ENCODE peak calls at places on chromosomes 13 and 19, in four cellular contexts. L, A, B and W are unnamed samples.

GRCh38 chr13:34290661-34291060 is 472.7 kb downstream of the RFC3 start:
- DNase-seq in L (no peak), A (no peak), B (no peak), W (no peak)

GRCh38 chr19:43606569-43607229 is 5.2 kb upstream of the SRRM5 start:
- DNase-seq in L (no peak), A (no peak), B (no peak), W (no peak)

GRCh38 chr19:22428299-22428913 is 6.3 kb upstream of the ZNF98 start:
- DNase-seq in L (no peak), A (no peak), B (no peak), W (no peak)

GRCh38 chr19:45444318-45445041 is 20.8 kb upstream of the ERCC1 start:
- DNase-seq in L (no peak), A (peak; percentile 95), B (peak; percentile 96), W (peak; percentile 91)

GRCh38 chr19:33282036-33282686 is 20.2 kb downstream of the CEBPA start:
- DNase-seq in L (no peak), A (peak; percentile 29), B (no peak), W (no peak)

GRCh38 chr13:97142452-97142851 is 79.7 kb upstream of the MBNL2 start:
- DNase-seq in L (peak; percentile 78), A (no peak), B (peak; percentile 77), W (no peak)

GRCh38 chr19:46181386-46181774 is 33.3 kb downstream of the IGFL2 start:
- DNase-seq in L (no peak), A (no peak), B (no peak), W (no peak)

GRCh38 chr13:40568672-40569350 is 97.6 kb downstream of the FOXO1 start:
- DNase-seq in L (no peak), A (no peak), B (no peak), W (no peak)

GRCh38 chr13:23673354-23673753 is 103.1 kb downstream of the TNFRSF19 start:
- DNase-seq in L (no peak), A (peak; percentile 49), B (no peak), W (no peak)

GRCh38 chr19:34150558-34150957 is 21.7 kb upstream of the LSM14A start:
- DNase-seq in L (no peak), A (no peak), B (no peak), W (no peak)

GRCh38 chr19:3057275-3057714 is 5.0 kb downstream of the TLE5 start:
- DNase-seq in L (no peak), A (peak; percentile 87), B (peak; percentile 95), W (no peak)

DNA sequence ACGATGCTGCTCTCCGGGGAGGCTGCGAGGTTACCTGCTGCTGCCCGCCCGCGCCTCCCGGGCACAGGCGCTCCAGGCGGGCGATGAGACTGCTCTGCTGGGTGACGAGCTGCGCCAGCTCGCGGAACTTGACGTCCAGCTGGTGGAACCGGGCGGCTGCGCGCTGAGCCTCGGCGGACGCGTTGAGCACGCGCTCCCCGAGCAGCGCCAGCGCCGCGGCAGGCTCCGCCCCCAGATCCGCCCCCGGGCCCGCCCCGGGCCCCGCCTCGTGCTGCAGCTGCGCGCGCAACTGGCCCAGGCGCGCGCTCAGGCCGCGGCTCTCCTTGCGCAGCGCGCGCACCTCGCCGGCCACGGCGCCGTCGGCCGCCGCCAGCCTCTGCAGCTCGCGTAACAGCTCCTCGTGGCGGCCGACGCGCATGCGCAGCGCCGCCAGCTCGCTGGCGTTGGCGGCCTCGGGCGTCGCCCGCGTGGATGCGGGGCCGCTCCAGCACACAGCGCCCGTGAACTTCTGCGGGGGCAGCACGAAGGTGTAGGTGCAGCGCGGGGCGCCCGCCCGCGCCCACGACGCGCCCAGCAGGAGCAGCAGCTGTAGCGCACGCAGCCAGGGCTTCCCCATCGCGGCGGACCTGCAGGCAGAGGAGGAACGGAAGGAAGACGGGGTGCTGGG is 6.4 kb downstream of the ANGPTL6 start:
- DNase-seq in L (peak; percentile 75), A (peak; percentile 65), B (peak; percentile 95), W (peak; percentile 95)
- TF ChIP-seq POLR2A in L (peak; percentile 66), A (peak; percentile 41), B (peak; percentile 55), W (peak; percentile 71)

GRCh38 chr19:41449079-41449864 is 6.3 kb downstream of the ERICH4 start:
- DNase-seq in L (peak; percentile 56), A (peak; percentile 79), B (peak; percentile 86), W (peak; percentile 61)
- TF ChIP-seq POLR2A in L (no peak), A (no peak), B (no peak), W (no peak)

DNA sequence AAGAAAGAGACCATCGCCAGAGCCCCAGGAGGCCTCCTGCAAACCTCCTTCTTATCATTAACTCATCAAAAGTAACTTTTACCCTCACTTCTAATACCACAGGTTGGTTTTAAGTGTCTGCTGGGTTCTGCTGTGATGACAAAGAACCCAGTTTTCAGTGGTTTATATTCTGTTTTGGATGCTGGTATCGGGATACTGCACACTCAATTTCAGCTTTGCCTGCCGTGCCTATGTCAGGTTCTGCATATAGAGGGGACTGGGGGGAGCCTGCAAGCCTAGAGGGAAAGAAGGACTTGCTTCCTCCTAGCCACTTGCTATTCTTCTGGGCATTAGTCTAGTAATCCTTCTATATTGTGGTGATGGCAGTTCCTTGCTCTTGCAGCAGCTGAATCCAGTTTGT is 242.4 kb downstream of the KCNRG start:
- DNase-seq in L (no peak), A (no peak), B (no peak), W (no peak)
- TF ChIP-seq POLR2A in L (no peak), A (no peak), B (no peak), W (no peak)

DNA sequence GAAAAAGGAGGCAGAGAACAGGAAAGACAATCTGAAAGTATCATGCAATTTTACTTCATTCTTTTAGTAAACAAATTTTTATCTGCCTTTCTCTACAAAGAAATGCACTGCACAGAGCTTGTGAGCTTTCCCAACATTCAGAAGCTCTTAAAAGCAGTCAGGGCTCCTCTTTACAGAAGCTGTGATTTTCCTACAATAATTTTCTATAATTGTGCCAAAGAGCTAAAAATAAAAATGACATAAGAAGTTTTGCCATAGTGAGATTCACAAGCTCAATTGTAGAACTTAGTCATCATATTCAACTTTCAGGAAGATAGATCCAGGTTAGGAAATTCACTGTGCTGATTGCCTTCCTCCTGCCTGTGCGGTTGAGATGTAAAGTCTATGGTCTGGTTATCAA is 341.4 kb downstream of the PCDH9 start:
- DNase-seq in L (no peak), A (no peak), B (no peak), W (no peak)
- TF ChIP-seq POLR2A in L (no peak), A (no peak), B (no peak), W (no peak)

GRCh38 chr19:41530761-41531301 is 45.1 kb upstream of the CEACAM21 start:
- DNase-seq in L (no peak), A (no peak), B (peak; percentile 65), W (no peak)

GRCh38 chr19:41533691-41534090 is 42.3 kb upstream of the CEACAM21 start:
- DNase-seq in L (no peak), A (no peak), B (no peak), W (no peak)

GRCh38 chr19:41530184-41530534 is 45.8 kb upstream of the CEACAM21 start:
- DNase-seq in L (no peak), A (no peak), B (no peak), W (no peak)

GRCh38 chr19:41532526-41532925 is 43.4 kb upstream of the CEACAM21 start:
- DNase-seq in L (no peak), A (no peak), B (no peak), W (no peak)

DNA sequence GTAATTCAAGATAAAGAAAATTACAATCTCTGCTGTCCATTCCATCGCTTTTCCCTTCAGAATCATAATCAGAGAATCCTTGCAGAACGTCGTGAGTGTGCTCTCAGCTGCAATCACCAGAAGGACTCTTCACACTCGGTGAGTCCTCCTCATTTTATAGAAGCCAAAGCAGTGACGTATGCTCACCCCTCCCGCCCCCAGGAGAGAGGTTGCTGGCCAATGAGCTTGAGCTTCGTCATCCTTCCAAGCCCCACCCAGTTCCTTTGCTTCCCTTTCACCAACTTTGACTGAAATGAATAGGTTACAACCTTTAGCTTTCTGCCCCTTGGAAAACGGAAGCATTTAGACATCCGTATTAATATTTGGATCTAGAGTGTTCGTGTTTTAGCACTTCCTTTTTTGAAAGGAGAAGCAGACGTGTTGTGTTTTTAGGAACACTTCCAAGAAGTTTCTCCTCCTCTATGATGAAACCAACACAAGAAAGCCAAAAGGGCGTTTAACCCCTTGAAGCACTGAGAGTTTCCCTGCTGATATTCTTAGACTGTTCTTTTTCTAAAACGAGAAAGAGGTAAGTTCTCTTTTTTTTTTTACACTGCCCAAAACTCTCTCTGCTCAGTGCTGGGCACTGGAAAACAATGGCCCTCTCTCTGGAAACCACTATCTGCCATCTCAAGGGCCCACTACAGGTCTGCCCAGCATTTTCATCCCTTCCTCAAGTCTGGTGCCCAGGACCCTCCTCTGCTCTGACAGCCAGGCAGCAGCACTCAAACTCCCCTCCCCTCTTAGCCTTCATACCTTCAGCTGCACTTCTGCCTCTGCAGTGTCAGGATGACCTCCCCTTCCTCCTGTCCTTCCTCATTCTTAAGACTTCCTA is 44.3 kb upstream of the CEACAM21 start:
- DNase-seq in L (no peak), A (peak; percentile 79), B (peak; percentile 91), W (peak; percentile 35)
- TF ChIP-seq POLR2A in L (no peak), A (peak; percentile 52), B (peak; percentile 85), W (peak; percentile 65)

DNA sequence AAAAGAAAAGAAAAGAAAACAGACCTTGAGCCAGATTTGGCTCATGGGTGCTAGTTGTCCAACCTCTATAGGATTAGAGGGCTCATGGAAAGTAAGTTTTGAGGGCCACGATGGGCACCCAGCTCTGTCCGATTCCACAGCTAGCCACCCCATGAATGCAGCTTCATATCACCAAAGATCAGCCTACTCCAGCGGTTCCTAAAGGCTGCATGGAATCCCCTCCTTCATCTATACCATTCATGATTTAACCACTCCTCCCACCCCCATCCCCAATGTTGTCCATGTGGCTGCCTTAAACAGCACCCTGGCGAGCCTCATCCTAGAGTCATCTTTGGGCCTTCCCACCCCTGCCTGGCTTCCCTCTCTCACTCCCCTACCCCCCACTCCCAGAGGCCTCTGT is 2.1 kb downstream of the MVB12A start:
- DNase-seq in L (no peak), A (no peak), B (no peak), W (no peak)
- TF ChIP-seq POLR2A in L (no peak), A (no peak), B (no peak), W (no peak)

GRCh38 chr13:62113145-62113544 is 697.5 kb upstream of the PCDH20 start:
- DNase-seq in L (no peak), A (no peak), B (no peak), W (no peak)

DNA sequence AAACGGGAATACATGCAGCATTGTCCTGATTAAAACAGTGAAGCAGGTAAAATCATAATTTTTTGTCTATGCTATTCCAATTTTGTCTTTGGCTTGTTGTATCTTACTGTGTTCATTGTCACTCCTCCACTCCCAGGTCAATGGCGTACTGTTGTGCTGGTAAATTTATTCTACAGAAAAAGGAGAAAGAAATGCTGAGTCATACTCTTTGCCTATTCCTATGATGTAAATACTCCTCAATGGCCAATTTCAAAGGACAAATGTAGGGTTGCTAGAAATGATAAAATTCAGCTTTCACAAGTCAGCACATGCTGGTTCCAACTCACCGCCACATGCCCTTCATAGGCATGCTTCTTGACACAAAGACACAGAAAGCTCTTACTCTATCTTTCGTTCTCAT is 694.4 kb upstream of the PCDH20 start:
- DNase-seq in L (no peak), A (no peak), B (no peak), W (no peak)
- TF ChIP-seq POLR2A in L (no peak), A (no peak), B (no peak), W (no peak)

GRCh38 chr19:17226002-17226933 is at the start of gene OCEL1:
- DNase-seq in L (peak; percentile 95), A (peak; percentile 99), B (peak; percentile 100), W (peak; percentile 99)
- TF ChIP-seq POLR2A in L (peak; percentile 77), A (peak; percentile 93), B (peak; percentile 28), W (peak; percentile 71)